ENCODE peak calls at places on chromosomes 1 and 21, in four cellular contexts. One of them, this sample, is unnamed.
A peak's percentile ranks its signal among the peaks of the same experiment; 100 is the strongest.

GRCh38 chr1:229191066-229191674 is 79.7 kb upstream of the RAB4A start:
- DNase-seq in K562: no peak
- DNase-seq in HepG2: no peak
- DNase-seq in HCT116: no peak
- DNase-seq in this sample: no peak

GRCh38 chr1:118960567-118961136 is 27.5 kb downstream of the TBX15 start:
- DNase-seq in K562: no peak
- DNase-seq in HepG2: peak; percentile 100
- DNase-seq in HCT116: peak; percentile 7
- DNase-seq in this sample: no peak

GRCh38 chr1:21909787-21910503 is 27.2 kb downstream of the HSPG2 start:
- DNase-seq in K562: no peak
- DNase-seq in HepG2: no peak
- DNase-seq in HCT116: no peak
- DNase-seq in this sample: no peak

GRCh38 chr1:154221815-154222081 is 993 bp downstream of the UBAP2L start:
- DNase-seq in K562: no peak
- DNase-seq in HepG2: peak; percentile 31
- DNase-seq in HCT116: no peak
- DNase-seq in this sample: no peak

GRCh38 chr1:224799083-224799482 is 130.4 kb upstream of the DNAH14 start:
- DNase-seq in K562: no peak
- DNase-seq in HepG2: no peak
- DNase-seq in HCT116: no peak
- DNase-seq in this sample: no peak

GRCh38 chr1:246416261-246416660 is 90.8 kb downstream of the SMYD3 start:
- DNase-seq in K562: no peak
- DNase-seq in HepG2: no peak
- DNase-seq in HCT116: no peak
- DNase-seq in this sample: no peak

GRCh38 chr1:21089711-21090110 is 87.0 kb downstream of the EIF4G3 start:
- DNase-seq in K562: no peak
- DNase-seq in HepG2: no peak
- DNase-seq in HCT116: no peak
- DNase-seq in this sample: no peak

GRCh38 chr1:236864211-236864610 is 69.1 kb downstream of the MTR start:
- DNase-seq in K562: no peak
- DNase-seq in HepG2: no peak
- DNase-seq in HCT116: no peak
- DNase-seq in this sample: no peak

GRCh38 chr1:100249155-100249536 is 488 bp downstream of the DBT start:
- DNase-seq in K562: peak; percentile 11
- DNase-seq in HepG2: no peak
- DNase-seq in HCT116: no peak
- DNase-seq in this sample: no peak

GRCh38 chr1:113372546-113372945 is 17.8 kb upstream of the MAGI3 start:
- DNase-seq in K562: no peak
- DNase-seq in HepG2: no peak
- DNase-seq in HCT116: no peak
- DNase-seq in this sample: no peak

GRCh38 chr1:42173961-42174715 is 9.6 kb upstream of the GUCA2A start:
- DNase-seq in K562: no peak
- DNase-seq in HepG2: no peak
- DNase-seq in HCT116: no peak
- DNase-seq in this sample: no peak
- TF ChIP-seq SIN3A in K562: no peak
- TF ChIP-seq SIN3A in HepG2: no peak
- TF ChIP-seq SIN3A in HCT116: no peak
- TF ChIP-seq SIN3A in this sample: no peak

GRCh38 chr1:211577277-211577825 is 1.6 kb downstream of the SLC30A1 start:
- DNase-seq in K562: no peak
- DNase-seq in HepG2: no peak
- DNase-seq in HCT116: no peak
- DNase-seq in this sample: no peak
- TF ChIP-seq TCF7L2 in K562: no peak
- TF ChIP-seq TCF7L2 in HepG2: no peak
- TF ChIP-seq TCF7L2 in HCT116: no peak
- TF ChIP-seq TCF7L2 in this sample: no peak

GRCh38 chr1:247471445-247472016 is 13.6 kb upstream of the OR2B11 start:
- DNase-seq in K562: peak; percentile 48
- DNase-seq in HepG2: no peak
- DNase-seq in HCT116: no peak
- DNase-seq in this sample: no peak
- TF ChIP-seq SIN3A in K562: no peak
- TF ChIP-seq SIN3A in HepG2: no peak
- TF ChIP-seq SIN3A in HCT116: no peak
- TF ChIP-seq SIN3A in this sample: no peak

DNA sequence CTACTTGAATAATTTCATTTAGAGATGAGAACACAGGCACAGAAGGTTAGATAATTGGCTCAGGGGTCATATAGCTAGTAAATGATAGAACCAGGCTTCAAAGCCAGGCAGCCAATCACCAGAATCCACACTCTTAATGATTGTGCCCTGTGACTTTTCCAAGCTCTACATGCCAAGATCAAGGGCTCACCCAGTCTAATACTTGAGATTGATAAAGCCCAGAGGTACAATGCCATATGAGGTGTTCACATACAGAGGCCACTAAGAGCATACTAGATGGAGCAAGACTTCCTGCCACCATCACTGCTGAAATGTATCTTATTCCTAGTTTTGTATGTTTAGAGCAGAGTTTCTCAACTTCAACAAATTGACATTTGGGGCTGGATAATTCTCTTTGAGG is 40.9 kb upstream of the MCOLN3 start:
- DNase-seq in K562: no peak
- DNase-seq in HepG2: no peak
- DNase-seq in HCT116: no peak
- DNase-seq in this sample: no peak
- TF ChIP-seq TCF7L2 in K562: no peak
- TF ChIP-seq TCF7L2 in HepG2: no peak
- TF ChIP-seq TCF7L2 in HCT116: no peak
- TF ChIP-seq TCF7L2 in this sample: no peak

GRCh38 chr1:182260516-182260915 is 131.1 kb downstream of the GLUL start:
- DNase-seq in K562: no peak
- DNase-seq in HepG2: no peak
- DNase-seq in HCT116: no peak
- DNase-seq in this sample: no peak
- TF ChIP-seq SIN3A in K562: no peak
- TF ChIP-seq SIN3A in HepG2: no peak
- TF ChIP-seq SIN3A in HCT116: no peak
- TF ChIP-seq SIN3A in this sample: no peak

DNA sequence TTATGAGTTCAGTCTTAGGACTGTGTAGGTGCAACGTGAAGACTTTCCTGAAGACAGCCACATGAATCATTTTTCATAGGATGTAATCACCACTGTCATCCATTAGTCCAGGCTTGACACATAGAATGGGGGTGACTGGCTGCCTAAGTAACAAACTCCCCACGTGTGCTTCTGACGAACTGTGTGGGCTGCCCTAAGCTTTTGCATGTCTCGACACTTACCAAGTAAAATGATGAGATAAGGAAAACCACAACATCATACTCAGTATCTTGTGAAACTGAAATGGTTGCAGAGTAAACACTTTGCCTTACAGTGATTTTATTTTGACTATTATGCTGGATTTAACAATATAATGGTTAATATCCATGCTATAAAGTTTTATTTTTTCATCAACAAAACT is 19.5 kb downstream of the ERG start:
- DNase-seq in K562: no peak
- DNase-seq in HepG2: no peak
- DNase-seq in HCT116: no peak
- DNase-seq in this sample: no peak
- TF ChIP-seq TCF7L2 in K562: no peak
- TF ChIP-seq TCF7L2 in HepG2: no peak
- TF ChIP-seq TCF7L2 in HCT116: no peak
- TF ChIP-seq TCF7L2 in this sample: no peak

GRCh38 chr1:93575586-93576271 is 105.9 kb downstream of the BCAR3 start:
- DNase-seq in K562: no peak
- DNase-seq in HepG2: no peak
- DNase-seq in HCT116: no peak
- DNase-seq in this sample: no peak
- TF ChIP-seq SIN3A in K562: no peak
- TF ChIP-seq SIN3A in HepG2: no peak
- TF ChIP-seq SIN3A in HCT116: no peak
- TF ChIP-seq SIN3A in this sample: no peak